ENCODE peak calls at places on chromosomes 4 and X, in four cellular contexts. One of them, this sample, is unnamed.

GRCh38 chr4:105896984-105897760 is 1.9 kb downstream of the NPNT start:
- DNase-seq in T follicular helper cell: no peak
- DNase-seq in esophagus squamous epithelium: no peak
- DNase-seq in hepatic stellate cell: no peak
- DNase-seq in this sample: no peak

GRCh38 chrX:47380268-47380667 is 9.9 kb downstream of the ZNF157 start:
- DNase-seq in T follicular helper cell: peak
- DNase-seq in esophagus squamous epithelium: no peak
- DNase-seq in hepatic stellate cell: no peak
- DNase-seq in this sample: no peak

GRCh38 chrX:65985922-65986588 is 53.8 kb downstream of the VSIG4 start:
- DNase-seq in T follicular helper cell: peak
- DNase-seq in esophagus squamous epithelium: no peak
- DNase-seq in hepatic stellate cell: peak
- DNase-seq in this sample: peak

GRCh38 chrX:10015711-10016515 is 48.8 kb downstream of the CLDN34 start:
- DNase-seq in T follicular helper cell: no peak
- DNase-seq in esophagus squamous epithelium: no peak
- DNase-seq in hepatic stellate cell: no peak
- DNase-seq in this sample: no peak

GRCh38 chrX:65034641-65035450 is 58.6 kb upstream of the ZC4H2 start:
- DNase-seq in T follicular helper cell: peak
- DNase-seq in esophagus squamous epithelium: peak
- DNase-seq in hepatic stellate cell: peak
- DNase-seq in this sample: no peak

GRCh38 chr4:1196421-1197183 is 24.2 kb upstream of the SPON2 start:
- DNase-seq in T follicular helper cell: no peak
- DNase-seq in esophagus squamous epithelium: no peak
- DNase-seq in hepatic stellate cell: no peak
- DNase-seq in this sample: no peak

GRCh38 chr4:7236847-7237246 is 44.5 kb downstream of the SORCS2 start:
- DNase-seq in T follicular helper cell: no peak
- DNase-seq in esophagus squamous epithelium: no peak
- DNase-seq in hepatic stellate cell: peak
- DNase-seq in this sample: no peak

GRCh38 chr4:142406051-142406549 is 440.0 kb downstream of the INPP4B start:
- DNase-seq in T follicular helper cell: no peak
- DNase-seq in esophagus squamous epithelium: no peak
- DNase-seq in hepatic stellate cell: no peak
- DNase-seq in this sample: no peak

GRCh38 chrX:6149231-6149870 is 79.3 kb downstream of the NLGN4X start:
- DNase-seq in T follicular helper cell: no peak
- DNase-seq in esophagus squamous epithelium: no peak
- DNase-seq in hepatic stellate cell: no peak
- DNase-seq in this sample: no peak

GRCh38 chrX:68511255-68511654 is 12.4 kb downstream of the YIPF6 start:
- DNase-seq in T follicular helper cell: no peak
- DNase-seq in esophagus squamous epithelium: no peak
- DNase-seq in hepatic stellate cell: peak
- DNase-seq in this sample: no peak

GRCh38 chrX:39613508-39613921 is 484.2 kb downstream of the BCOR start:
- DNase-seq in T follicular helper cell: no peak
- DNase-seq in esophagus squamous epithelium: no peak
- DNase-seq in hepatic stellate cell: no peak
- DNase-seq in this sample: no peak

GRCh38 chr4:153929651-153930050 is 140.8 kb upstream of the SFRP2 start:
- DNase-seq in T follicular helper cell: no peak
- DNase-seq in esophagus squamous epithelium: no peak
- DNase-seq in hepatic stellate cell: no peak
- DNase-seq in this sample: no peak

GRCh38 chr4:39910064-39910463 is 67.6 kb downstream of the PDS5A start:
- DNase-seq in T follicular helper cell: no peak
- DNase-seq in esophagus squamous epithelium: no peak
- DNase-seq in hepatic stellate cell: no peak
- DNase-seq in this sample: no peak

GRCh38 chr4:73891739-73892405 is 22.7 kb downstream of the CXCL1 start:
- DNase-seq in T follicular helper cell: no peak
- DNase-seq in esophagus squamous epithelium: no peak
- DNase-seq in hepatic stellate cell: no peak
- DNase-seq in this sample: no peak

GRCh38 chrX:119729408-119730201 is 28.8 kb upstream of the SOWAHD start:
- DNase-seq in T follicular helper cell: peak
- DNase-seq in esophagus squamous epithelium: no peak
- DNase-seq in hepatic stellate cell: peak
- DNase-seq in this sample: peak

GRCh38 chr4:62003695-62004094 is 803.6 kb downstream of the ADGRL3 start:
- DNase-seq in T follicular helper cell: no peak
- DNase-seq in esophagus squamous epithelium: no peak
- DNase-seq in hepatic stellate cell: no peak
- DNase-seq in this sample: no peak

GRCh38 chrX:44080083-44080482 is 106.9 kb upstream of the NDP start:
- DNase-seq in T follicular helper cell: no peak
- DNase-seq in esophagus squamous epithelium: no peak
- DNase-seq in hepatic stellate cell: no peak
- DNase-seq in this sample: no peak

GRCh38 chr4:6722891-6723290 is 6.9 kb downstream of the BLOC1S4 start:
- DNase-seq in T follicular helper cell: no peak
- DNase-seq in esophagus squamous epithelium: no peak
- DNase-seq in hepatic stellate cell: no peak
- DNase-seq in this sample: no peak

GRCh38 chr4:26131711-26132110 is 189.1 kb upstream of the RBPJ start:
- DNase-seq in T follicular helper cell: no peak
- DNase-seq in esophagus squamous epithelium: no peak
- DNase-seq in hepatic stellate cell: no peak
- DNase-seq in this sample: no peak

GRCh38 chr4:38659346-38659745 is 4.7 kb upstream of the KLF3 start:
- DNase-seq in T follicular helper cell: no peak
- DNase-seq in esophagus squamous epithelium: no peak
- DNase-seq in hepatic stellate cell: no peak
- DNase-seq in this sample: no peak

GRCh38 chr4:24743931-24744330 is 51.4 kb upstream of the SOD3 start:
- DNase-seq in T follicular helper cell: no peak
- DNase-seq in esophagus squamous epithelium: no peak
- DNase-seq in hepatic stellate cell: no peak
- DNase-seq in this sample: no peak

GRCh38 chrX:108271397-108271787 is 166.8 kb downstream of the COL4A6 start:
- DNase-seq in T follicular helper cell: no peak
- DNase-seq in esophagus squamous epithelium: no peak
- DNase-seq in hepatic stellate cell: no peak
- DNase-seq in this sample: no peak

GRCh38 chr4:7391637-7392437 is 42.9 kb downstream of the PSAPL1 start:
- DNase-seq in T follicular helper cell: no peak
- DNase-seq in esophagus squamous epithelium: no peak
- DNase-seq in hepatic stellate cell: no peak
- DNase-seq in this sample: no peak

GRCh38 chr4:153834901-153835300 is 46.0 kb upstream of the SFRP2 start:
- DNase-seq in T follicular helper cell: no peak
- DNase-seq in esophagus squamous epithelium: no peak
- DNase-seq in hepatic stellate cell: no peak
- DNase-seq in this sample: no peak

GRCh38 chr4:160319221-160319867 is 1216.5 kb downstream of the RAPGEF2 start:
- DNase-seq in T follicular helper cell: no peak
- DNase-seq in esophagus squamous epithelium: no peak
- DNase-seq in hepatic stellate cell: no peak
- DNase-seq in this sample: peak

GRCh38 chrX:129634541-129634940 is 20.2 kb downstream of the APLN start:
- DNase-seq in T follicular helper cell: no peak
- DNase-seq in esophagus squamous epithelium: no peak
- DNase-seq in hepatic stellate cell: no peak
- DNase-seq in this sample: no peak

GRCh38 chr4:1547863-1548637 is 136.1 kb downstream of the FAM53A start:
- DNase-seq in T follicular helper cell: no peak
- DNase-seq in esophagus squamous epithelium: no peak
- DNase-seq in hepatic stellate cell: no peak
- DNase-seq in this sample: no peak

GRCh38 chr4:7206856-7207567 is 14.7 kb downstream of the SORCS2 start:
- DNase-seq in T follicular helper cell: no peak
- DNase-seq in esophagus squamous epithelium: no peak
- DNase-seq in hepatic stellate cell: peak
- DNase-seq in this sample: peak

GRCh38 chr4:112189754-112190153 is 41.8 kb upstream of the AP1AR start:
- DNase-seq in T follicular helper cell: no peak
- DNase-seq in esophagus squamous epithelium: no peak
- DNase-seq in hepatic stellate cell: no peak
- DNase-seq in this sample: no peak

GRCh38 chr4:113504422-113504821 is 257.1 kb downstream of the CAMK2D start:
- DNase-seq in T follicular helper cell: no peak
- DNase-seq in esophagus squamous epithelium: no peak
- DNase-seq in hepatic stellate cell: no peak
- DNase-seq in this sample: no peak

GRCh38 chr4:185885075-185885474 is 73.1 kb upstream of the SORBS2 start:
- DNase-seq in T follicular helper cell: no peak
- DNase-seq in esophagus squamous epithelium: no peak
- DNase-seq in hepatic stellate cell: no peak
- DNase-seq in this sample: no peak

GRCh38 chrX:20538974-20539373 is 272.3 kb upstream of the RPS6KA3 start:
- DNase-seq in T follicular helper cell: no peak
- DNase-seq in esophagus squamous epithelium: no peak
- DNase-seq in hepatic stellate cell: no peak
- DNase-seq in this sample: no peak

GRCh38 chr4:141713771-141714445 is 77.5 kb downstream of the IL15 start:
- DNase-seq in T follicular helper cell: no peak
- DNase-seq in esophagus squamous epithelium: no peak
- DNase-seq in hepatic stellate cell: peak
- DNase-seq in this sample: peak

GRCh38 chr4:109040441-109040840 is 262.0 kb downstream of the COL25A1 start:
- DNase-seq in T follicular helper cell: no peak
- DNase-seq in esophagus squamous epithelium: no peak
- DNase-seq in hepatic stellate cell: no peak
- DNase-seq in this sample: no peak

GRCh38 chr4:84531689-84532088 is 32.6 kb upstream of the NKX6-1 start:
- DNase-seq in T follicular helper cell: no peak
- DNase-seq in esophagus squamous epithelium: no peak
- DNase-seq in hepatic stellate cell: no peak
- DNase-seq in this sample: peak

GRCh38 chr4:122701061-122701460 is 31.4 kb upstream of the BBS12 start:
- DNase-seq in T follicular helper cell: no peak
- DNase-seq in esophagus squamous epithelium: no peak
- DNase-seq in hepatic stellate cell: no peak
- DNase-seq in this sample: no peak

This sample was measured in H54.